ENCODE peak calls at places on chromosome 16, in six cellular contexts. Y, N, I, C, G and Q are unnamed samples.

GRCh38 chr16:81500833-81501521 is 56.4 kb downstream of the CMIP start:
- DNase-seq in G (no peak), N (peak), C (no peak), I (peak), Y (no peak), Q (no peak)

GRCh38 chr16:4420703-4421102 is 4.3 kb upstream of the CORO7 start:
- DNase-seq in I (no peak), G (no peak), N (no peak), Y (no peak), C (peak), Q (no peak)

GRCh38 chr16:31253642-31254045 is 6.1 kb upstream of the ITGAM start:
- DNase-seq in Y (no peak), C (peak), G (no peak), N (no peak), I (no peak), Q (peak)

GRCh38 chr16:67541391-67542263 is 13.0 kb downstream of the RIPOR1 start:
- DNase-seq in G (no peak), I (peak), N (no peak), C (no peak), Y (no peak), Q (no peak)

GRCh38 chr16:14529010-14529669 is 100.9 kb downstream of the PARN start:
- DNase-seq in Y (peak), C (peak), I (peak), N (peak), G (no peak), Q (peak)

GRCh38 chr16:50863673-50864144 is 121.8 kb downstream of the CYLD start:
- DNase-seq in C (no peak), Y (no peak), G (no peak), I (no peak), N (no peak), Q (no peak)

GRCh38 chr16:77374384-77374783 is 60.5 kb downstream of the ADAMTS18 start:
- DNase-seq in I (no peak), N (no peak), G (no peak), Y (no peak), C (no peak), Q (no peak)

GRCh38 chr16:22683258-22683657 is 130.7 kb upstream of the HS3ST2 start:
- DNase-seq in G (no peak), I (no peak), Y (no peak), N (no peak), C (no peak), Q (no peak)

GRCh38 chr16:65876200-65876498 is 490.3 kb upstream of the CDH5 start:
- DNase-seq in G (no peak), Y (no peak), C (no peak), N (no peak), I (peak), Q (no peak)

GRCh38 chr16:914453-914852 is 56.3 kb downstream of the LMF1 start:
- DNase-seq in Y (no peak), I (peak), C (no peak), N (no peak), G (no peak), Q (no peak)

GRCh38 chr16:5056347-5056746 is 9.4 kb downstream of the C16orf89 start:
- DNase-seq in N (no peak), I (no peak), Y (peak), G (no peak), C (peak), Q (no peak)

GRCh38 chr16:54199486-54200160 is 87.0 kb downstream of the IRX3 start:
- DNase-seq in N (no peak), I (no peak), C (no peak), G (no peak), Y (no peak), Q (no peak)

GRCh38 chr16:84115919-84116719 is 623 bp downstream of the MBTPS1 start:
- DNase-seq in G (no peak), N (no peak), Y (no peak), C (peak), I (peak), Q (no peak)

GRCh38 chr16:15874745-15875314 is 13.6 kb downstream of the CEP20 start:
- DNase-seq in Y (peak), I (peak), G (no peak), N (peak), C (peak), Q (no peak)

GRCh38 chr16:78137782-78138616 is 38.5 kb downstream of the WWOX start:
- DNase-seq in C (no peak), I (no peak), Y (no peak), G (no peak), N (no peak), Q (no peak)

DNA sequence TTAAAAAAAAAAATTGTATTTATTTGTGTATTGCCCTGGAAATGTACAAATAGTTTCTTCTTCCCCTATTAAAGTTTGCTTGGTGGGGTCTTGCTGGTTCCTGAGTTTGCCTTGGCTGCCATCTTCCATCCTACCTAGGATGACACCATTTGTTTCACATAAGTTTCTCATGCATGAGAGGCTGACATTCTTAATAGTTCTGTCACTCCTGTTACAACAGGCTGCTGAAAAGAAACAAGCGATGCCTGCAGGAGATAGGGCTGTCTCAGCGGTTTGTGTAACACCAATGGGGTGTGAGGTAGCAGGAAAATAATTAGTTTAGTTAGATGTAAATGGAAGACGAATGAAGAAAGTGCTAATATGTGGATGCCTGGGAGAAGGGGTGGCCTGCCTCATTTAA is 1000.9 kb upstream of the RBFOX1 start:
- DNase-seq in I (no peak), C (no peak), Y (no peak), G (no peak), N (no peak), Q (no peak)
- TF ChIP-seq CTCF in I (no peak), C (no peak), Y (no peak), G (no peak), N (no peak), Q (no peak)

GRCh38 chr16:30030011-30030685 is 923 bp downstream of the TLCD3B start:
- DNase-seq in C (no peak), G (no peak), I (no peak), N (no peak), Y (no peak), Q (no peak)

GRCh38 chr16:30030841-30031413 is at the start of gene TLCD3B:
- DNase-seq in Y (no peak), I (no peak), C (no peak), N (no peak), G (no peak), Q (no peak)

GRCh38 chr16:30033270-30033669 is 2.2 kb upstream of the TLCD3B start:
- DNase-seq in G (no peak), Y (no peak), N (no peak), C (no peak), I (no peak), Q (no peak)

GRCh38 chr16:30032083-30032819 is 1.2 kb upstream of the TLCD3B start:
- DNase-seq in Y (peak), N (peak), I (peak), G (no peak), C (peak), Q (peak)

DNA sequence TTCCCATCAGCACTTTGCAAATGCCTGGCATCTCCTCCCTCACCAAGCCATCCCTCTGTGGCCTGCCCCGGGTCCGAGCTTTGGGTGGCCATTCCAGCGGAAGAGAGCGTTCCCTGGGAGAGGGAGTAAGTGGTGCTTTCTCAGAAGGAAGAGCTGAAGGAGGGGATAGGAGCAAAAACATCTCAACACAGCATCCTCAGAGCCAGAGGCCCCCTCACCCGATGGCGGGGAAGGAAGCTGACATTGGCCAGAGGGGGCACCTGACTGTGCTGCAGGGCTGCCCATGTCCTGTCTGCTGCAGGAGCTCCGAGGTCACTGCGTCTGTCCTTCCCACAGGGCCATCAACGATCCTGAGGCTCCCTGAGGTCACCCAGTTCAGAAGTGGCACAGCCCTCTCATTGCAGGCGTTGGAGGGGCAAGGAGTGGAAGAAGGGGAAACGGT is 427 bp upstream of the TLCD3B start:
- DNase-seq in Y (no peak), C (no peak), G (no peak), N (no peak), I (no peak), Q (no peak)
- TF ChIP-seq CTCF in Y (no peak), C (no peak), G (no peak), N (no peak), I (no peak), Q (no peak)

GRCh38 chr16:87056083-87056482 is 261.1 kb downstream of the C16orf95 start:
- DNase-seq in G (no peak), N (no peak), I (peak), Y (no peak), C (no peak), Q (no peak)
- TF ChIP-seq CTCF in G (no peak), N (peak), I (peak), Y (no peak), C (no peak), Q (no peak)

GRCh38 chr16:89565506-89566372 is 5.3 kb downstream of the RPL13 start:
- DNase-seq in I (peak), C (peak), N (no peak), Y (peak), G (no peak), Q (no peak)
- TF ChIP-seq CTCF in I (peak), C (peak), N (peak), Y (peak), G (peak), Q (peak)

DNA sequence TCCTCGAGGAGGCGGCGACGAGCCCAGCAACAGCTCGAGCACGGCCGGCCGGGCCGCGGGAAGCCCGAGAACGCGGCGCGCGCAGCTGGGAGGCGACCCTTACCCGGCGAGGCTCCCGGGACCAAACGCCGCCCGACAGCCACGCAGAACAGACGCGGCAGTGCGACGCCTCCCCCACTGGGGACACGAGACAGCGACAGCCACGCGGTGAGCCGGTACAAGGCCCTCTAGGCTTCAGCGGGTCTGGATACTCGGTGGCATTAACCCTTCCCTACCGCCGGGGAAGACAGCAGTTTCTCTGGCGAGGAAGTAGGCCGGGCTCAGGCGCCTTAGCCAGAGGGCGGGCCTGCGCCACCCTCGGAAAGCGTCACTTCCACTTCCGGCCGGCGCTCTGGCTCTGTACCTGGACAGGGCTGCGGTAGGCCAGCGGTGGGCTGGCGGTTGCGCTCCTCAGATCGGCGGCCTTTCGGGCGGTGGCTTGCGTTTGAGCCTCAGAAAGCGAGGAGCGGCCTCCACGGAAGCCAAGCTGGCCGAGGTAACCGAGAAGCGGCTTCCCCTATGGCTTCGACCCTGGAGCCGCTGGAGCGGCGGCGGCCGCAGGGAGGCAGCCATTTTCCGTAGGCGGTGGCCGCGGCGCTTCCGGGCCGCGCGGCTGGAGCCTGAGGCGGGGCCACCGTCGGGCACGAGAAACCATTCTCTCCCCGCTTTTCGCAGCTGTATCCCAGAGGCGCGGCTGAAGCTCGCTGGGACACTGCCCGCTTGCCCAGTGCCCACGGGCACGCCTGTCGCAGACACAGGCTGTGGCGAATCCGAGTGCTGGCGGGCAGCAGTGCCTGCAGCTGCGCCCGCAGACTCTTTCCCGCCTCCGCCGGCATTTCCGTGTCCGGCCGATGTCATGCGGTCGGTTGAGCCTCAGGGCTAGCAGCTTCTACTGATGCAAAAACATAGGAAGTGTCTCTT is at the start of the genes TIGD7 and ZNF75A:
- DNase-seq in C (peak), N (peak), G (peak), Y (peak), I (peak), Q (peak)
- TF ChIP-seq CTCF in C (no peak), N (peak), G (no peak), Y (no peak), I (peak), Q (no peak)